ENCODE peak calls at places on chromosomes 2 and 18, in eight cellular contexts. A, T, J, F, I, D, O and V are unnamed samples.
A peak's percentile ranks its signal among the peaks of the same experiment; 100 is the strongest.

GRCh38 chr2:26471766-26472706 is 5.9 kb downstream of the OTOF start:
- DNase-seq in A (no peak), T (peak; percentile 38), J (no peak), F (peak; percentile 46), I (no peak), D (no peak), O (no peak), V (no peak)

GRCh38 chr2:24509425-24509824 is 18.4 kb downstream of the NCOA1 start:
- DNase-seq in A (no peak), T (no peak), J (no peak), F (no peak), I (no peak), D (no peak), O (no peak), V (no peak)

GRCh38 chr2:17858064-17858463 is 20.4 kb upstream of the KCNS3 start:
- DNase-seq in A (no peak), T (no peak), J (no peak), F (no peak), I (no peak), D (no peak), O (no peak), V (no peak)

GRCh38 chr2:39128919-39129391 is 8.1 kb upstream of the SOS1 start:
- DNase-seq in A (peak; percentile 87), T (no peak), J (no peak), F (no peak), I (no peak), D (no peak), O (peak; percentile 33), V (peak; percentile 75)

GRCh38 chr2:225667465-225667864 is 268.0 kb downstream of the NYAP2 start:
- DNase-seq in A (no peak), T (no peak), J (no peak), F (no peak), I (peak; percentile 3), D (no peak), O (no peak), V (no peak)

GRCh38 chr2:96114903-96115581 is 1.3 kb downstream of the ADRA2B start:
- DNase-seq in A (no peak), T (peak; percentile 65), J (no peak), F (no peak), I (no peak), D (no peak), O (no peak), V (no peak)

GRCh38 chr2:6202756-6203155 is 510.6 kb downstream of the SOX11 start:
- DNase-seq in A (no peak), T (no peak), J (no peak), F (no peak), I (no peak), D (no peak), O (no peak), V (no peak)

GRCh38 chr2:122083256-122084048 is 328.0 kb downstream of the TSN start:
- DNase-seq in A (no peak), T (no peak), J (no peak), F (no peak), I (no peak), D (no peak), O (no peak), V (no peak)

GRCh38 chr2:111694690-111695089 is 189.3 kb downstream of the ANAPC1 start:
- DNase-seq in A (no peak), T (no peak), J (peak; percentile 51), F (no peak), I (peak; percentile 100), D (no peak), O (peak; percentile 98), V (no peak)

GRCh38 chr2:27737676-27738348 is 33.7 kb upstream of the MRPL33 start:
- DNase-seq in A (no peak), T (no peak), J (peak; percentile 42), F (no peak), I (peak; percentile 77), D (no peak), O (peak; percentile 93), V (no peak)

GRCh38 chr2:98524168-98524567 is 79.5 kb downstream of the INPP4A start:
- DNase-seq in A (no peak), T (no peak), J (no peak), F (no peak), I (peak; percentile 82), D (no peak), O (peak; percentile 71), V (no peak)

GRCh38 chr2:131105950-131106801 is 1.0 kb downstream of the PLEKHB2 start:
- DNase-seq in A (peak; percentile 48), T (peak; percentile 76), J (peak; percentile 31), F (peak; percentile 13), I (peak; percentile 52), D (peak; percentile 49), O (peak; percentile 38), V (no peak)

GRCh38 chr2:100451734-100452133 is 18.5 kb upstream of the NMS start:
- DNase-seq in A (no peak), T (no peak), J (no peak), F (no peak), I (no peak), D (no peak), O (no peak), V (no peak)

GRCh38 chr2:217928324-217929293 is 74.2 kb downstream of the TNS1 start:
- DNase-seq in A (no peak), T (no peak), J (peak; percentile 46), F (no peak), I (no peak), D (peak; percentile 92), O (no peak), V (no peak)

DNA sequence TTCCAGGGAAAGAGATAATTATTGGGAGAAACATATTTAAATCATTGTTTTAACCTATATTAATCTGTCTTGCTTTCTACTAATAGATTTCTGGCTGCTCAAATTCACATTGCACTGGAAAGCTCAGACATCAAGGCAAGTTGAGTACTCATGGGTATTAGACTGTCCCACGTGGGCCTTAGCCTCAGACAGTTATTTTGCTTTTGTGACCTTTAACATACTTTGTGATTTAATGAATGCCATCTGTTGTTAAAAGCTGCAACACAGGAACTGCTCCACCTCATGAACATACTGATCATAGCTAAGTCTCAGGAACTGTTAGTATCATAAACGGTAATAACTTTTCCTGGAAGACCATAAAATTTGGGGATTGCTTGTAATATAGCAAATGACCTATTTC is 2.7 kb upstream of the LCT start:
- DNase-seq in A (no peak), T (no peak), J (no peak), F (no peak), I (peak; percentile 78), D (no peak), O (peak; percentile 88), V (no peak)
- H3K4me3 ChIP-seq in A (no peak overlapping the region), T (no peak overlapping the region), J (no peak overlapping the region), F (no peak overlapping the region), I (no peak overlapping the region), D (no peak overlapping the region), O (no peak overlapping the region), V (no peak overlapping the region)

GRCh38 chr2:31237348-31238017 is 3.5 kb downstream of the EHD3 start:
- DNase-seq in A (no peak), T (no peak), J (no peak), F (no peak), I (no peak), D (no peak), O (no peak), V (no peak)
- H3K27ac ChIP-seq in A (no peak overlapping the region), T (no peak overlapping the region), J (no peak overlapping the region), F (no peak overlapping the region), I (no peak overlapping the region), D (no peak overlapping the region), O (no peak overlapping the region), V (no peak overlapping the region)

DNA sequence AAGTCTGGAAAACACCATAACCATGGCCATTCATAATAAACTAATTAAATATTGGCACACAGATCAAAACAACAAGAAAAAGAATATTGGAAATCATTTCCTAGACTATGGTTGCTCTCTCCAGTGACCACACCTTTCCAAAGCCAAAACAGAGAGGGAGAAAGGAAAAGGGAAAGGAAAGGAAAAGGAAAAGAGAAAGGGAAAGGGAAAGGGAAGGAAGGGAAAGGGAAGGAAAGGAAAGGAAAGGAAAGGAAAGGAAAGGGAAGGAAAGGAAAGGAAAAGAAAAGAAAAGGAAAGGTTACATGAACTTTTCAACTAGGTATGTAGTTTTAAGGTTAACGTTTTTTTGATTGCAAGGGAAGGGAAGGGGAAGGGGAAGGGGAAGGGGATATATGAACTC is 360.5 kb upstream of the SLC39A10 start:
- DNase-seq in A (no peak), T (no peak), J (no peak), F (no peak), I (no peak), D (no peak), O (no peak), V (no peak)
- H3K4me1 ChIP-seq in A (no peaks in the 10 kb centered on the region), T (no peaks in the 10 kb centered on the region), J (no peaks in the 10 kb centered on the region), F (no peaks in the 10 kb centered on the region), I (no peaks in the 10 kb centered on the region), D (no peaks in the 10 kb centered on the region), O (no peaks in the 10 kb centered on the region), V (no peaks in the 10 kb centered on the region)

DNA sequence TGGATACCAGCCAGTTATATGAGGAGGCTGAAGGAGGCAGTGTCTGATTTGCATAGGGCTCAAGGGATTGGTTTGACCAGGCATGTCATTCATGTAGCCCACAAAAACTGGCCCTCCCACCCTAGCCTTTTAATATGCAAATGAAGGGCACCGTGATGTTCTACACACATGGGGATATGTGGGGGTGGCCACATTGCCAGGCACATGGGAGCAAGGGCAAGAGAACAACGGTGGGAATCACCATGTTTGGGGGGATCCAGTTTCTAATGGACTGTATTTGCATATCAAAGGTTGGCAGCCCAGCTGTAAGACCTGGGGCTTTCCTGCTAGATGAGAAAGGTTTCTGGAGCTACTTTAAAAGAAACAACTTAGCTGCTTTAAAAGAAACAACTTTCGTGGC is 65.1 kb upstream of the SLC25A52 start:
- DNase-seq in A (peak; percentile 18), T (no peak), J (no peak), F (no peak), I (no peak), D (no peak), O (no peak), V (no peak)
- H3K4me3 ChIP-seq in A (no peak overlapping the region), T (no peak overlapping the region), J (no peak overlapping the region), F (no peak overlapping the region), I (no peak overlapping the region), D (no peak overlapping the region), O (no peak overlapping the region), V (no peak overlapping the region)

GRCh38 chr18:22858121-22858520 is 75.0 kb upstream of the RBBP8 start:
- DNase-seq in A (no peak), T (no peak), J (no peak), F (no peak), I (no peak), D (no peak), O (no peak), V (no peak)
- H3K27ac ChIP-seq in A (no peak overlapping the region), T (no peak overlapping the region), J (no peak overlapping the region), F (no peak overlapping the region), I (no peak overlapping the region), D (no peak overlapping the region), O (no peak overlapping the region), V (no peak overlapping the region)

GRCh38 chr2:71389379-71390072 is 57.9 kb downstream of the ZNF638 start:
- DNase-seq in A (no peak), T (no peak), J (no peak), F (no peak), I (no peak), D (no peak), O (peak; percentile 27), V (no peak)

GRCh38 chr2:71393216-71393615 is 60.1 kb upstream of the DYSF start:
- DNase-seq in A (no peak), T (no peak), J (no peak), F (no peak), I (no peak), D (no peak), O (no peak), V (no peak)

DNA sequence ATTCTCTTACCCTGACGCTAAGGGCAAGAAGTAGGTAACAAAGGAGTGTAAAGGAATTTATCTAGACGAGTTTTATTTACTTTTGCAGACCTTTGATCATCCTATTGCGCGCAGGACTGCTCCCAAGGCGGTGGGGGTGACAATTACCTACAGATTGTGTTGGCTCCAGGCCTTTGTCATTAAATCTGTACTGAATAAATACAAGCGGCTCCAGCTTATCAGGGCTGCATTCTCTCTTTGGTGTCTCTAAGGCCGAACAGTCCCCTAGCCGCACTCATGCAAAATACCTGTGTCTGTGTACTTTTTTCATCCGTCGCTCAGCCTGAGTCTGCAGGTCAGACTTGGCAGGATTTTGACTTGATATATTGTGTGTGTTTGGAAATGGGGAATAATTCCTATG is 57.9 kb upstream of the DYSF start:
- DNase-seq in A (no peak), T (no peak), J (no peak), F (no peak), I (no peak), D (no peak), O (no peak), V (no peak)
- H3K4me1 ChIP-seq in A (peaks cover 12% of the 10 kb centered on the region), T (no peaks in the 10 kb centered on the region), J (no peaks in the 10 kb centered on the region), F (peaks cover 10% of the 10 kb centered on the region), I (no peaks in the 10 kb centered on the region), D (no peaks in the 10 kb centered on the region), O (no peaks in the 10 kb centered on the region), V (no peaks in the 10 kb centered on the region)